ENCODE peak calls at places on chromosomes 12 and 14, in ten cellular contexts. H is nephron progenitor cell; E is GM20000; X is GM12865; I is GM23338; F is CD8-positive, alpha-beta T cell; O is endodermal cell; U is fibroblast of the aortic adventitia; Y is fibroblast of lung; N is coronary artery. A is an unnamed sample.

GRCh38 chr12:11347810-11348209 is 37.6 kb upstream of the PRB4 start:
- DNase-seq in H (no peak), E (no peak), X (no peak), I (peak), F (no peak), O (no peak), U (no peak), Y (no peak), N (no peak), A (no peak)

GRCh38 chr12:108338915-108339657 is at the start of gene CMKLR1:
- DNase-seq in H (peak), E (no peak), X (no peak), I (peak), F (no peak), O (peak), U (no peak), Y (no peak), N (peak), A (no peak)

GRCh38 chr12:48279601-48280000 is 71.1 kb downstream of the ZNF641 start:
- DNase-seq in H (no peak), E (no peak), X (no peak), I (peak), F (no peak), O (peak), U (no peak), Y (no peak), N (no peak), A (no peak)

GRCh38 chr14:77470192-77470870 is 12.4 kb downstream of the AHSA1 start:
- DNase-seq in H (no peak), E (no peak), X (no peak), I (peak), F (no peak), O (no peak), U (no peak), Y (no peak), N (no peak), A (no peak)

GRCh38 chr14:95043314-95043713 is 114.0 kb downstream of the DICER1 start:
- DNase-seq in H (no peak), E (no peak), X (no peak), I (no peak), F (no peak), O (peak), U (no peak), Y (no peak), N (peak), A (no peak)

GRCh38 chr12:69688021-69688420 is 11.1 kb downstream of the BEST3 start:
- DNase-seq in H (no peak), E (no peak), X (no peak), I (peak), F (no peak), O (no peak), U (peak), Y (peak), N (no peak), A (no peak)

GRCh38 chr12:98578821-98579220 is 14.7 kb upstream of the SLC25A3 start:
- DNase-seq in H (no peak), E (no peak), X (no peak), I (no peak), F (no peak), O (peak), U (no peak), Y (peak), N (no peak), A (no peak)

GRCh38 chr14:82621881-82622450 is 1088.3 kb upstream of the SEL1L start:
- DNase-seq in H (no peak), E (no peak), X (peak), I (peak), F (no peak), O (peak), U (no peak), Y (no peak), N (no peak), A (no peak)

GRCh38 chr14:75267141-75267601 is 11.5 kb upstream of the FOS start:
- DNase-seq in H (no peak), E (no peak), X (no peak), I (peak), F (no peak), O (no peak), U (peak), Y (peak), N (no peak), A (no peak)

GRCh38 chr14:43706901-43707300 is 800.2 kb downstream of the FSCB start:
- DNase-seq in H (no peak), E (no peak), X (no peak), I (no peak), F (no peak), O (no peak), U (peak), Y (peak), N (no peak), A (no peak)

GRCh38 chr14:79659995-79660975 is 551.0 kb downstream of the DIO2 start:
- DNase-seq in H (peak), E (no peak), X (peak), I (no peak), F (no peak), O (peak), U (no peak), Y (no peak), N (no peak), A (no peak)

GRCh38 chr14:60722836-60723217 is 1.3 kb downstream of the SIX4 start:
- DNase-seq in H (peak), E (peak), X (no peak), I (peak), F (no peak), O (no peak), U (peak), Y (peak), N (no peak), A (peak)

GRCh38 chr14:71130491-71131179 is 223.4 kb downstream of the PCNX1 start:
- DNase-seq in H (no peak), E (no peak), X (peak), I (peak), F (no peak), O (peak), U (peak), Y (peak), N (no peak), A (no peak)

GRCh38 chr14:85057266-85057665 is 472.7 kb upstream of the FLRT2 start:
- DNase-seq in H (no peak), E (no peak), X (no peak), I (no peak), F (no peak), O (no peak), U (no peak), Y (no peak), N (no peak), A (no peak)

GRCh38 chr12:91618281-91618680 is 435.7 kb upstream of the DCN start:
- DNase-seq in H (no peak), E (no peak), X (peak), I (no peak), F (no peak), O (no peak), U (no peak), Y (no peak), N (no peak), A (no peak)

GRCh38 chr14:94483071-94483451 is 7.1 kb upstream of the SERPINA9 start:
- DNase-seq in H (no peak), E (no peak), X (peak), I (no peak), F (no peak), O (no peak), U (no peak), Y (no peak), N (no peak), A (no peak)

GRCh38 chr12:10614056-10614370 is 604 bp upstream of the MAGOHB start:
- DNase-seq in H (no peak), E (no peak), X (no peak), I (no peak), F (no peak), O (no peak), U (no peak), Y (no peak), N (no peak), A (no peak)

GRCh38 chr12:94789510-94790225 is 139.3 kb upstream of the TMCC3 start:
- DNase-seq in H (no peak), E (no peak), X (no peak), I (no peak), F (no peak), O (no peak), U (no peak), Y (no peak), N (no peak), A (no peak)

GRCh38 chr14:91317381-91318313 is 73.1 kb upstream of the GPR68 start:
- DNase-seq in H (no peak), E (no peak), X (peak), I (no peak), F (peak), O (no peak), U (peak), Y (peak), N (no peak), A (peak)

GRCh38 chr12:31412292-31412801 is 86.4 kb upstream of the SINHCAF start:
- DNase-seq in H (no peak), E (no peak), X (no peak), I (peak), F (no peak), O (peak), U (no peak), Y (no peak), N (no peak), A (no peak)

GRCh38 chr12:109968032-109968420 is 28.1 kb downstream of the GIT2 start:
- DNase-seq in H (no peak), E (no peak), X (peak), I (no peak), F (no peak), O (no peak), U (no peak), Y (no peak), N (no peak), A (no peak)

GRCh38 chr14:90649096-90649495 is 167.1 kb downstream of the TTC7B start:
- DNase-seq in H (no peak), E (no peak), X (no peak), I (peak), F (no peak), O (no peak), U (peak), Y (peak), N (no peak), A (no peak)

GRCh38 chr12:129687731-129688130 is 216.1 kb downstream of the TMEM132D start:
- DNase-seq in H (no peak), E (no peak), X (no peak), I (no peak), F (no peak), O (no peak), U (no peak), Y (no peak), N (no peak), A (no peak)

GRCh38 chr14:31154956-31155355 is 52.6 kb downstream of the HECTD1 start:
- DNase-seq in H (no peak), E (no peak), X (no peak), I (no peak), F (no peak), O (no peak), U (peak), Y (peak), N (no peak), A (no peak)

GRCh38 chr12:69106482-69107118 is 132.8 kb upstream of the CPSF6 start:
- DNase-seq in H (no peak), E (no peak), X (no peak), I (no peak), F (no peak), O (no peak), U (no peak), Y (no peak), N (no peak), A (no peak)

GRCh38 chr14:100523536-100524025 is 63.6 kb downstream of the BEGAIN start:
- DNase-seq in H (peak), E (no peak), X (no peak), I (no peak), F (no peak), O (no peak), U (no peak), Y (no peak), N (no peak), A (no peak)

GRCh38 chr12:72564120-72564519 is 291.9 kb downstream of the TRHDE start:
- DNase-seq in H (no peak), E (no peak), X (no peak), I (no peak), F (no peak), O (no peak), U (no peak), Y (no peak), N (no peak), A (no peak)

GRCh38 chr12:65965358-65965757 is 141.1 kb downstream of the HMGA2 start:
- DNase-seq in H (no peak), E (no peak), X (no peak), I (peak), F (no peak), O (no peak), U (peak), Y (peak), N (no peak), A (no peak)

GRCh38 chr12:34398706-34399630 is 376.7 kb downstream of the ALG10 start:
- DNase-seq in H (no peak), E (peak), X (no peak), I (no peak), F (peak), O (peak), U (no peak), Y (no peak), N (peak), A (peak)

GRCh38 chr12:102427542-102427923 is 52.8 kb downstream of the IGF1 start:
- DNase-seq in H (peak), E (no peak), X (no peak), I (no peak), F (no peak), O (no peak), U (peak), Y (no peak), N (no peak), A (no peak)

GRCh38 chr14:20602583-20602982 is 11.4 kb upstream of the RNASE12 start:
- DNase-seq in H (no peak), E (no peak), X (no peak), I (no peak), F (no peak), O (peak), U (no peak), Y (no peak), N (no peak), A (no peak)

GRCh38 chr14:77097006-77097688 is 911 bp upstream of the CIPC start:
- DNase-seq in H (no peak), E (peak), X (no peak), I (no peak), F (no peak), O (no peak), U (peak), Y (peak), N (no peak), A (peak)

GRCh38 chr12:57896437-57897201 is 44.7 kb upstream of the ATP23 start:
- DNase-seq in H (peak), E (no peak), X (peak), I (peak), F (no peak), O (peak), U (peak), Y (peak), N (peak), A (no peak)

GRCh38 chr12:33588082-33588712 is 148.6 kb upstream of the SYT10 start:
- DNase-seq in H (no peak), E (peak), X (peak), I (peak), F (no peak), O (peak), U (peak), Y (peak), N (no peak), A (no peak)

GRCh38 chr12:117350140-117350539 is 11.3 kb downstream of the NOS1 start:
- DNase-seq in H (no peak), E (no peak), X (no peak), I (no peak), F (no peak), O (no peak), U (no peak), Y (no peak), N (no peak), A (no peak)

GRCh38 chr12:22361785-22362184 is 27.3 kb upstream of the ST8SIA1 start:
- DNase-seq in H (no peak), E (no peak), X (no peak), I (peak), F (no peak), O (peak), U (no peak), Y (no peak), N (no peak), A (no peak)

DNA sequence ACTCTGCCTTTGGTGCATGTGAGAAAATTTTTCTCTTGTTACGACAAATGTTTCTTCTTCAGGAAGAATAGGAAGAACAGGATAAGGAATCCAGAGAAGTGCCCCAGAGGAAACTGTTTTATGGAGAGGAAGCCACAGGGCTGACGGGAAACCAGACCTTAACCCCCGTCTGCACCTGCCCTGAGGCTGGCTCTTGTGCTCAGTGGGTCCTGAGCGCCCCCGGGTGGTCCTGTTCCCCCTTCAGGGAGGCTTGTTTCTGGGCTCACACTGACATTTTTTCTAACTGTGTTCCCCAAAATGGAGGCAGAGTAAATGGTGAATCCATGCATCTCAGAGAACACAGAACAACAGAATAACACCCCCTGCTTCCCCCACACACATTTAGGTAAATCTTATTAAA is 691.8 kb downstream of the TMEM121 start:
- DNase-seq in H (no peak), E (no peak), X (no peak), I (no peak), F (peak), O (no peak), U (no peak), Y (no peak), N (no peak), A (no peak)
- TF ChIP-seq CTCF in H (no peak), E (no peak), X (no peak), I (no peak), F (no peak), O (no peak), U (no peak), Y (no peak), N (no peak), A (no peak)

DNA sequence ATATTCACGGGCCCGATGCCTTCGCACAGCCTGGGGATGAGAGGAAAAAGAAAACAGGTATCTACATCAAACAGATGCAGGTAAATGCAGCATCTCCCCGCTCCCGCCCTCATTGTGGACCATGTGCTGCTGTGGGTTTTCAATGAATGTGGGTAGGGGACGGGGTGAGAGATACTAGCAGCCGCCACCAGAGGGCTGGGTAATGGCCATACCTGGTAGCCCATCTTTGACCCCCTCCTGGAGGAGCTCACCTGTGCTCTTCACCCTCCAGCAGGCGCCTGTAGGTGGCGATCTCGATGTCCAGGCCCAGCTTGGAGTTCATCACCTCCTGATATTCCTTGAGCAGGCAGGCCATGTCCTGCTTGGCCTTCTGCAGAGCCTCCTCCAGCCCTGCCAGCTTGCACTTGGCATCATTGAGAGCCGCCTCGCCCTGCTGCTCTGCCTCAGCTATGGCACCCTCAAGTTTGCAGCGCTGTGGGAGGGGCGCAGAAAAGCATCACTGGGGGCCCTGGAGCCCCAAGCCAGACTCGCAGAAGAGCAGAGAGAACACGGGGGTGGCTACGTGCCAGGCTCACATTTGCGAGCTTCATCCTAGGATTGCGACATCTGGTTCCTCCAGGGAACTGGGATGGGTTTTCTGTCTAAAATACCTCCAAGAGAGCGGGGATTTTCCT is 10.2 kb downstream of the KRT82 start:
- DNase-seq in H (peak), E (no peak), X (peak), I (peak), F (no peak), O (peak), U (peak), Y (no peak), N (no peak), A (no peak)
- TF ChIP-seq CTCF in H (peak), E (no peak), X (peak), I (peak), F (no peak), O (peak), U (no peak), Y (no peak), N (no peak), A (no peak)

GRCh38 chr14:54566410-54567223 is at the start of gene SAMD4A:
- DNase-seq in H (peak), E (peak), X (peak), I (peak), F (peak), O (peak), U (peak), Y (peak), N (peak), A (peak)
- TF ChIP-seq CTCF in H (no peak), E (peak), X (no peak), I (no peak), F (no peak), O (peak), U (peak), Y (peak), N (no peak), A (peak)

GRCh38 chr12:28759334-28759733 is 389.7 kb upstream of the FAR2 start:
- DNase-seq in H (no peak), E (no peak), X (no peak), I (peak), F (no peak), O (peak), U (peak), Y (peak), N (no peak), A (no peak)
- TF ChIP-seq CTCF in H (no peak), E (no peak), X (no peak), I (no peak), F (no peak), O (peak), U (no peak), Y (no peak), N (no peak), A (no peak)

GRCh38 chr14:89336338-89336737 is 80.7 kb downstream of the FOXN3 start:
- DNase-seq in H (no peak), E (no peak), X (peak), I (peak), F (no peak), O (no peak), U (no peak), Y (no peak), N (no peak), A (no peak)
- TF ChIP-seq CTCF in H (no peak), E (no peak), X (no peak), I (peak), F (no peak), O (peak), U (no peak), Y (no peak), N (no peak), A (peak)

GRCh38 chr14:69318241-69318640 is 58.3 kb downstream of the GALNT16 start:
- DNase-seq in H (no peak), E (no peak), X (peak), I (no peak), F (no peak), O (no peak), U (no peak), Y (no peak), N (no peak), A (peak)
- TF ChIP-seq CTCF in H (no peak), E (no peak), X (no peak), I (no peak), F (no peak), O (no peak), U (no peak), Y (no peak), N (no peak), A (no peak)

A was measured in GM10248.